ENCODE peak calls at places on chromosomes 12 and 14, in nine cellular contexts. Y, D, F, J, K, W, C, M and S are unnamed samples.

GRCh38 chr12:15852383-15852782 is 29.8 kb upstream of the STRAP start:
- DNase-seq in Y (no peak), D (no peak), F (no peak), J (no peak), K (no peak), W (no peak), C (no peak), M (no peak), S (no peak)

GRCh38 chr12:100127766-100128508 is 14.7 kb downstream of the BLTP3B start:
- DNase-seq in Y (no peak), D (no peak), F (no peak), J (no peak), K (no peak), W (no peak), C (peak), M (no peak), S (peak)

GRCh38 chr12:119179335-119180021 is 747 bp downstream of the HSPB8 start:
- DNase-seq in Y (peak), D (peak), F (no peak), J (no peak), K (no peak), W (no peak), C (no peak), M (no peak), S (no peak)

GRCh38 chr14:48792376-48793024 is 793.7 kb downstream of the RPS29 start:
- DNase-seq in Y (peak), D (no peak), F (no peak), J (no peak), K (no peak), W (no peak), C (no peak), M (no peak), S (no peak)

GRCh38 chr12:13523926-13524325 is 327.4 kb downstream of the EMP1 start:
- DNase-seq in Y (no peak), D (no peak), F (no peak), J (no peak), K (no peak), W (no peak), C (no peak), M (no peak), S (no peak)

GRCh38 chr12:7460375-7461259 is 16.7 kb upstream of the CD163L1 start:
- DNase-seq in Y (peak), D (peak), F (peak), J (no peak), K (peak), W (peak), C (peak), M (peak), S (no peak)

GRCh38 chr14:89000007-89000942 is 175.8 kb downstream of the TTC8 start:
- DNase-seq in Y (peak), D (peak), F (peak), J (no peak), K (peak), W (no peak), C (peak), M (no peak), S (no peak)

GRCh38 chr12:6769681-6770080 is 2.6 kb upstream of the LAG3 start:
- DNase-seq in Y (no peak), D (no peak), F (no peak), J (no peak), K (no peak), W (no peak), C (no peak), M (no peak), S (no peak)

GRCh38 chr14:54722791-54723432 is 156.0 kb downstream of the SAMD4A start:
- DNase-seq in Y (no peak), D (peak), F (no peak), J (no peak), K (peak), W (peak), C (no peak), M (no peak), S (no peak)

GRCh38 chr12:117629454-117629853 is 268.0 kb upstream of the NOS1 start:
- DNase-seq in Y (no peak), D (no peak), F (no peak), J (no peak), K (no peak), W (no peak), C (no peak), M (no peak), S (no peak)

GRCh38 chr14:59267046-59267445 is 78.6 kb downstream of the DAAM1 start:
- DNase-seq in Y (no peak), D (no peak), F (no peak), J (no peak), K (no peak), W (peak), C (no peak), M (no peak), S (no peak)

GRCh38 chr12:52496054-52496453 is 3.0 kb upstream of the KRT6A start:
- DNase-seq in Y (no peak), D (no peak), F (no peak), J (no peak), K (peak), W (no peak), C (no peak), M (no peak), S (no peak)

GRCh38 chr14:32033516-32033915 is 43.6 kb upstream of the ARHGAP5 start:
- DNase-seq in Y (no peak), D (no peak), F (no peak), J (no peak), K (no peak), W (no peak), C (no peak), M (no peak), S (no peak)

GRCh38 chr12:122886851-122887816 is 8.8 kb downstream of the VPS37B start:
- DNase-seq in Y (peak), D (peak), F (peak), J (no peak), K (peak), W (no peak), C (no peak), M (no peak), S (no peak)

GRCh38 chr14:55103005-55103640 is 25.9 kb upstream of the LGALS3 start:
- DNase-seq in Y (peak), D (peak), F (peak), J (peak), K (no peak), W (no peak), C (peak), M (peak), S (peak)

GRCh38 chr12:1695836-1696670 is 5.2 kb downstream of the ADIPOR2 start:
- DNase-seq in Y (no peak), D (no peak), F (no peak), J (no peak), K (no peak), W (no peak), C (no peak), M (no peak), S (no peak)

GRCh38 chr12:89236748-89237428 is 115.4 kb downstream of the DUSP6 start:
- DNase-seq in Y (no peak), D (peak), F (no peak), J (no peak), K (no peak), W (no peak), C (peak), M (no peak), S (no peak)

GRCh38 chr14:90383731-90384542 is 12.9 kb upstream of the CALM1 start:
- DNase-seq in Y (no peak), D (peak), F (peak), J (peak), K (peak), W (peak), C (no peak), M (no peak), S (peak)

GRCh38 chr12:117658226-117658625 is 296.8 kb upstream of the NOS1 start:
- DNase-seq in Y (no peak), D (no peak), F (no peak), J (no peak), K (no peak), W (no peak), C (no peak), M (no peak), S (no peak)

GRCh38 chr14:75277000-75277795 is 1.4 kb upstream of the FOS start:
- DNase-seq in Y (peak), D (peak), F (peak), J (peak), K (peak), W (peak), C (no peak), M (no peak), S (peak)

GRCh38 chr12:6278439-6279255 is 31.8 kb upstream of the PLEKHG6 start:
- DNase-seq in Y (peak), D (peak), F (peak), J (peak), K (peak), W (peak), C (no peak), M (peak), S (peak)

GRCh38 chr14:93527076-93527692 is 96.4 kb downstream of the UNC79 start:
- DNase-seq in Y (no peak), D (no peak), F (no peak), J (no peak), K (no peak), W (peak), C (no peak), M (no peak), S (no peak)

GRCh38 chr12:32052300-32052691 is 54.4 kb upstream of the BICD1 start:
- DNase-seq in Y (no peak), D (no peak), F (no peak), J (no peak), K (no peak), W (no peak), C (no peak), M (no peak), S (no peak)

GRCh38 chr14:43005807-43006206 is 1399.1 kb downstream of the LRFN5 start:
- DNase-seq in Y (no peak), D (no peak), F (no peak), J (no peak), K (peak), W (no peak), C (no peak), M (no peak), S (no peak)

GRCh38 chr12:23510484-23510883 is 439.0 kb downstream of the SOX5 start:
- DNase-seq in Y (no peak), D (no peak), F (no peak), J (no peak), K (no peak), W (no peak), C (no peak), M (no peak), S (no peak)

GRCh38 chr14:55416866-55417265 is 5.2 kb upstream of the ATG14 start:
- DNase-seq in Y (no peak), D (peak), F (peak), J (no peak), K (peak), W (no peak), C (no peak), M (no peak), S (no peak)

GRCh38 chr12:8658361-8658760 is 4.3 kb downstream of the MFAP5 start:
- DNase-seq in Y (peak), D (no peak), F (no peak), J (no peak), K (no peak), W (no peak), C (peak), M (no peak), S (no peak)

GRCh38 chr12:100493371-100494012 is 19.8 kb downstream of the NR1H4 start:
- DNase-seq in Y (no peak), D (no peak), F (peak), J (no peak), K (no peak), W (no peak), C (no peak), M (no peak), S (no peak)

GRCh38 chr12:92300781-92301180 is 155.1 kb upstream of the BTG1 start:
- DNase-seq in Y (no peak), D (no peak), F (no peak), J (no peak), K (no peak), W (no peak), C (no peak), M (no peak), S (no peak)

GRCh38 chr12:54369597-54370217 is 5.4 kb upstream of the GPR84 start:
- DNase-seq in Y (no peak), D (no peak), F (no peak), J (no peak), K (no peak), W (no peak), C (no peak), M (no peak), S (no peak)

GRCh38 chr12:113473942-113474341 is 2.3 kb upstream of the LHX5 start:
- DNase-seq in Y (no peak), D (no peak), F (no peak), J (no peak), K (peak), W (peak), C (no peak), M (no peak), S (no peak)

GRCh38 chr14:105497671-105498429 is 6.8 kb downstream of the TEDC1 start:
- DNase-seq in Y (no peak), D (no peak), F (no peak), J (peak), K (no peak), W (no peak), C (no peak), M (no peak), S (no peak)

GRCh38 chr14:70888681-70889175 is 18.5 kb upstream of the PCNX1 start:
- DNase-seq in Y (no peak), D (no peak), F (no peak), J (no peak), K (no peak), W (no peak), C (peak), M (no peak), S (no peak)